ENCODE peak calls at places on chromosome 9, in six cellular contexts. L, S, K, X, A and W are unnamed samples.

GRCh38 chr9:93869863-93870262 is 85.3 kb downstream of the BARX1 start:
- DNase-seq in X (no peak), A (no peak), L (no peak), K (no peak), S (no peak), W (no peak)

GRCh38 chr9:136092741-136093140 is 2.3 kb downstream of the NACC2 start:
- DNase-seq in S (no peak), X (no peak), L (no peak), A (no peak), K (no peak), W (no peak)

GRCh38 chr9:94925751-94926456 is 199.4 kb downstream of the AOPEP start:
- DNase-seq in A (no peak), S (no peak), X (no peak), L (no peak), K (no peak), W (peak)

GRCh38 chr9:19271081-19271480 is 40.6 kb downstream of the DENND4C start:
- DNase-seq in S (no peak), X (no peak), L (no peak), K (no peak), A (no peak), W (peak)

GRCh38 chr9:109355564-109356297 is 34.9 kb upstream of the EPB41L4B start:
- DNase-seq in A (no peak), S (no peak), L (no peak), K (no peak), X (no peak), W (no peak)

GRCh38 chr9:16653491-16654407 is 216.7 kb downstream of the BNC2 start:
- DNase-seq in L (no peak), S (no peak), X (no peak), A (no peak), K (peak), W (no peak)

GRCh38 chr9:125460883-125461475 is 199.4 kb downstream of the GAPVD1 start:
- DNase-seq in A (no peak), L (no peak), S (no peak), K (no peak), X (no peak), W (no peak)

GRCh38 chr9:88949425-88949824 is 41.8 kb upstream of the S1PR3 start:
- DNase-seq in L (peak), A (no peak), K (no peak), X (peak), S (no peak), W (peak)

GRCh38 chr9:4333231-4333740 is 33.4 kb upstream of the GLIS3 start:
- DNase-seq in L (no peak), S (no peak), A (no peak), X (no peak), K (no peak), W (peak)

GRCh38 chr9:73081979-73082657 is 69.5 kb upstream of the ANXA1 start:
- DNase-seq in A (peak), S (no peak), L (peak), K (no peak), X (no peak), W (peak)

GRCh38 chr9:116008278-116008677 is 145.3 kb upstream of the PAPPA start:
- DNase-seq in A (peak), L (no peak), X (no peak), S (no peak), K (no peak), W (peak)

GRCh38 chr9:21611896-21612295 is 129.8 kb upstream of the IFNE start:
- DNase-seq in S (no peak), A (peak), X (no peak), L (no peak), K (no peak), W (peak)

GRCh38 chr9:74102702-74103101 is 394.4 kb upstream of the RORB start:
- DNase-seq in X (no peak), K (no peak), S (no peak), A (no peak), L (no peak), W (no peak)

GRCh38 chr9:93664549-93665120 is 88.3 kb downstream of the PHF2 start:
- DNase-seq in X (no peak), L (no peak), K (no peak), S (no peak), A (no peak), W (no peak)

GRCh38 chr9:96519726-96520125 is 69.8 kb downstream of the HABP4 start:
- DNase-seq in X (no peak), A (no peak), S (no peak), L (no peak), K (no peak), W (no peak)
- TF ChIP-seq CTCF in X (no peak), A (no peak), S (no peak), L (no peak), K (no peak), W (no peak)

GRCh38 chr9:98610711-98611110 is 98.0 kb downstream of the GABBR2 start:
- DNase-seq in K (no peak), A (no peak), S (no peak), X (no peak), L (no peak), W (peak)
- TF ChIP-seq CTCF in K (no peak), A (no peak), S (no peak), X (no peak), L (no peak), W (no peak)

GRCh38 chr9:127977877-127978647 is 2.7 kb downstream of the EEIG1 start:
- DNase-seq in A (no peak), K (peak), S (peak), X (peak), L (no peak), W (peak)
- TF ChIP-seq CTCF in A (no peak), K (no peak), S (no peak), X (no peak), L (no peak), W (no peak)

GRCh38 chr9:8860925-8861324 is 1061.3 kb upstream of the DMAC1 start:
- DNase-seq in X (no peak), S (no peak), A (no peak), K (no peak), L (peak), W (peak)
- TF ChIP-seq CTCF in X (no peak), S (no peak), A (no peak), K (no peak), L (no peak), W (no peak)

GRCh38 chr9:32706004-32706749 is 70.7 kb upstream of the TAF1L start:
- DNase-seq in K (no peak), L (no peak), X (no peak), A (no peak), S (peak), W (peak)
- TF ChIP-seq CTCF in K (no peak), L (no peak), X (no peak), A (no peak), S (no peak), W (no peak)

GRCh38 chr9:2406252-2406651 is 215.3 kb upstream of the VLDLR start:
- DNase-seq in X (no peak), L (no peak), S (no peak), K (no peak), A (no peak), W (no peak)

GRCh38 chr9:2411459-2412215 is 209.9 kb upstream of the VLDLR start:
- DNase-seq in K (no peak), X (no peak), S (no peak), A (no peak), L (peak), W (no peak)

GRCh38 chr9:2413196-2413840 is 208.3 kb upstream of the VLDLR start:
- DNase-seq in S (no peak), A (no peak), L (no peak), K (no peak), X (no peak), W (no peak)

GRCh38 chr9:2403701-2404100 is 217.9 kb upstream of the VLDLR start:
- DNase-seq in K (no peak), A (no peak), L (no peak), S (no peak), X (no peak), W (no peak)

DNA sequence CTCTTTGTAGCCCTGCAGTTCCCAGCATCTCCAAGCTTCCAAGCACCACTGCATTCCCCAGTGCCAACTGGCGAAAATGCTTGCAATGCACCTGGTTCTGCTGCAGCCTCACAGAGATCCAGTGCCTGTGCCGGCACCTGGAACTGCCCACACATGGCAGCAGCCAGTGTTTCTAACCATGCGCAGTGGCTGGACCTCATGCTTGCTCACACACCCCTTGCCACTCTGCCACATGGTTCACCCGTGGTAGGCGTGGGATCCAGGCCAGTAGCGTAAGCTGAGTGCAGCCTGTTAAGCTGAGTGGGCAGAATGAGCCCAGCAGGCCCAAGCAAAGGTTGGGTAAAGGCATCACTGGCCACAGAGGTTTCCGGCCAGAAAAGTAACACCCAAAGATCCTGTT is 214.1 kb upstream of the VLDLR start:
- DNase-seq in S (no peak), X (no peak), L (no peak), K (no peak), A (no peak), W (no peak)
- TF ChIP-seq CTCF in S (no peak), X (no peak), L (no peak), K (no peak), A (no peak), W (no peak)

DNA sequence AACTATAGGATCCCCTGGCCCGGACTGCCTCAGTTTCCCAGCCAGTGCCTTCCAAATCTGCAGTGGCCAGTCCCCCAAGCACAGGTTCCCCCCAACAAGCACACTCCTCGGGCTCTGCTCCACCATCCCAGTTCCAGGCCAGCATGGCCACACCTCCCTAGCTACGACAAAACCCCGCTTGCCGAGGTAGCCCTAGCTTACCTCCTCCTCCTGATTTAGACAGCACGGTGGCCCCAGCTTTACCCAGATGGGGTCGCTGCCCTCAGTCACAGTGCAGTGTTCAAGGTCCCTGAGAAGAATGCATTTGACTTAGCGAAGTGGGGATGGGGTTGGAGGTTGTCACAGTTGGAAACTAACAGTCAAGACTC is 40.8 kb upstream of the GARNL3 start:
- DNase-seq in K (no peak), L (no peak), X (no peak), A (no peak), S (peak), W (no peak)
- TF ChIP-seq CTCF in K (no peak), L (no peak), X (no peak), A (no peak), S (no peak), W (no peak)